ENCODE peak calls at places on chromosomes 12 and 14, in six cellular contexts. T is prostate gland; S is HTR-8/SVneo; Q is midbrain; Z is activated naive CD4-positive, alpha-beta T cell; X is GM04504. B is an unnamed sample.
A peak's percentile ranks its signal among the peaks of the same experiment; 100 is the strongest.

GRCh38 chr12:110279561-110279960 is 1.5 kb upstream of the ATP2A2 start:
- DNase-seq in Z (no peak), X (no peak), Q (no peak), T (no peak), S (no peak), B (no peak)

GRCh38 chr14:20782280-20782890 is 1.3 kb downstream of the RNASE6 start:
- DNase-seq in Q (peak; percentile 34), T (peak; percentile 31), X (no peak), S (no peak), Z (no peak), B (peak; percentile 27)

GRCh38 chr14:92974541-92975345 is 51.8 kb downstream of the CHGA start:
- DNase-seq in Z (no peak), X (no peak), T (no peak), Q (no peak), S (no peak), B (no peak)

GRCh38 chr14:75742867-75743266 is 81.8 kb downstream of the TTLL5 start:
- DNase-seq in Q (no peak), X (no peak), S (no peak), T (no peak), Z (no peak), B (no peak)

GRCh38 chr14:77485901-77486678 is 12.5 kb downstream of the ISM2 start:
- DNase-seq in T (no peak), S (no peak), X (peak; percentile 30), Q (no peak), Z (no peak), B (no peak)

GRCh38 chr12:11147420-11147819 is 13.0 kb upstream of the TAS2R30 start:
- DNase-seq in Z (no peak), S (no peak), T (no peak), Q (no peak), X (no peak), B (no peak)

GRCh38 chr14:61111145-61112130 is 130.4 kb downstream of the SLC38A6 start:
- DNase-seq in T (no peak), Z (no peak), X (no peak), S (no peak), Q (no peak), B (no peak)

GRCh38 chr12:92360543-92360942 is 214.9 kb upstream of the BTG1 start:
- DNase-seq in S (no peak), Q (no peak), Z (no peak), X (no peak), T (no peak), B (no peak)

GRCh38 chr12:46304080-46304479 is 35.2 kb upstream of the SLC38A1 start:
- DNase-seq in Z (no peak), S (no peak), X (no peak), T (no peak), Q (no peak), B (no peak)

GRCh38 chr14:94328196-94328595 is 5.1 kb upstream of the SERPINA6 start:
- DNase-seq in S (no peak), X (no peak), Z (no peak), Q (no peak), T (no peak), B (no peak)

GRCh38 chr14:103519043-103519836 is 3.4 kb downstream of the CKB start:
- DNase-seq in Z (no peak), T (no peak), Q (no peak), X (no peak), S (no peak), B (no peak)

GRCh38 chr12:46493352-46494209 is 121.0 kb upstream of the SLC38A2 start:
- DNase-seq in T (no peak), Z (no peak), Q (no peak), X (no peak), S (no peak), B (no peak)

GRCh38 chr12:75345531-75345930 is 11.1 kb downstream of the GLIPR1L1 start:
- DNase-seq in Q (no peak), Z (no peak), S (no peak), X (no peak), T (no peak), B (no peak)

GRCh38 chr14:89027097-89027740 is 202.8 kb downstream of the TTC8 start:
- DNase-seq in Z (peak; percentile 43), X (no peak), T (peak; percentile 22), Q (peak; percentile 70), S (peak; percentile 78), B (peak; percentile 43)

GRCh38 chr12:70154087-70154486 is 89.1 kb upstream of the CNOT2 start:
- DNase-seq in Q (no peak), X (no peak), Z (no peak), S (no peak), T (no peak), B (no peak)

GRCh38 chr12:21985155-21985554 is 43.9 kb upstream of the ABCC9 start:
- DNase-seq in S (no peak), Z (no peak), Q (no peak), T (no peak), X (no peak), B (no peak)

GRCh38 chr12:89960011-89960507 is 251.4 kb upstream of the ATP2B1 start:
- DNase-seq in T (no peak), X (no peak), Z (no peak), Q (no peak), S (no peak), B (no peak)

GRCh38 chr14:51464411-51464810 is 187.3 kb upstream of the FRMD6 start:
- DNase-seq in S (no peak), X (no peak), Q (no peak), Z (no peak), T (no peak), B (no peak)

GRCh38 chr12:69428351-69429048 is 41.7 kb upstream of the FRS2 start:
- DNase-seq in X (no peak), Q (no peak), T (no peak), Z (no peak), S (no peak), B (no peak)

GRCh38 chr14:51147183-51147582 is 52.3 kb upstream of the TRIM9 start:
- DNase-seq in T (no peak), X (no peak), S (no peak), Q (no peak), Z (no peak), B (no peak)

GRCh38 chr14:43786066-43786762 is 720.9 kb downstream of the FSCB start:
- DNase-seq in X (no peak), Q (no peak), Z (no peak), T (no peak), S (no peak), B (no peak)

GRCh38 chr12:75446857-75447256 is 33.7 kb upstream of the GLIPR1 start:
- DNase-seq in S (no peak), Q (no peak), T (no peak), X (no peak), Z (no peak), B (no peak)

GRCh38 chr14:48826058-48826457 is 760.1 kb downstream of the RPS29 start:
- DNase-seq in Q (no peak), X (no peak), T (no peak), Z (no peak), S (no peak), B (no peak)

GRCh38 chr14:100564506-100564905 is 22.7 kb downstream of the BEGAIN start:
- DNase-seq in X (no peak), Q (no peak), S (no peak), T (no peak), Z (no peak), B (no peak)

GRCh38 chr12:26691234-26691970 is 141.6 kb downstream of the ITPR2 start:
- DNase-seq in X (peak; percentile 85), T (no peak), S (peak; percentile 78), Z (no peak), Q (no peak), B (peak; percentile 66)

GRCh38 chr14:91399868-91400640 is 17.6 kb downstream of the CCDC88C start:
- DNase-seq in T (peak; percentile 42), X (no peak), Z (no peak), Q (no peak), S (no peak), B (no peak)

GRCh38 chr12:66813137-66813867 is 134.4 kb upstream of the GRIP1 start:
- DNase-seq in T (no peak), X (no peak), Q (no peak), Z (no peak), S (no peak), B (no peak)

GRCh38 chr12:98656289-98657101 is 11.4 kb downstream of the APAF1 start:
- DNase-seq in X (no peak), T (no peak), Q (no peak), S (no peak), Z (no peak), B (peak; percentile 36)

GRCh38 chr12:18546399-18546798 is 191.4 kb downstream of the PLCZ1 start:
- DNase-seq in Z (no peak), T (no peak), Q (no peak), S (no peak), X (peak; percentile 7), B (no peak)

GRCh38 chr14:67077914-67078313 is 111.3 kb upstream of the GARIN2 start:
- DNase-seq in Q (peak; percentile 34), T (no peak), X (no peak), S (no peak), Z (no peak), B (no peak)

GRCh38 chr12:96441811-96442210 is 41.6 kb upstream of the CDK17 start:
- DNase-seq in X (no peak), Z (no peak), T (no peak), S (no peak), Q (no peak), B (no peak)

GRCh38 chr12:64824500-64825142 is at the start of gene TBC1D30:
- DNase-seq in X (no peak), Q (peak; percentile 45), T (no peak), S (peak; percentile 40), Z (no peak), B (no peak)

GRCh38 chr12:57368349-57369095 is 62.3 kb downstream of the R3HDM2 start:
- DNase-seq in Q (no peak), S (peak; percentile 38), Z (no peak), X (no peak), T (no peak), B (peak; percentile 54)

GRCh38 chr14:24785698-24786097 is 151.7 kb upstream of the GZMB start:
- DNase-seq in Q (no peak), Z (no peak), S (no peak), X (no peak), T (no peak), B (no peak)

GRCh38 chr14:51682411-51682810 is 30.7 kb downstream of the FRMD6 start:
- DNase-seq in X (no peak), Q (no peak), T (no peak), S (no peak), Z (no peak), B (no peak)

B was measured in LoVo.